ENCODE peak calls at places on chromosomes 7 and 10, in seven cellular contexts. Q, C, K, Z, F, S and X are unnamed samples.

GRCh38 chr7:107854989-107855388 is 36.0 kb upstream of the DLD start:
- DNase-seq in Z (no peak), Q (no peak), S (no peak), K (no peak), C (no peak), F (no peak), X (no peak)

GRCh38 chr10:99781734-99782429 is 558 bp upstream of the ABCC2 start:
- DNase-seq in K (no peak), C (no peak), Q (no peak), Z (no peak), S (no peak), F (no peak), X (no peak)

GRCh38 chr7:94053532-94053931 is 49.4 kb upstream of the BET1 start:
- DNase-seq in Q (no peak), F (no peak), K (no peak), C (no peak), S (no peak), Z (no peak), X (no peak)

GRCh38 chr7:79965946-79966345 is 168.7 kb upstream of the GNAI1 start:
- DNase-seq in Z (no peak), F (no peak), S (no peak), K (no peak), Q (no peak), C (no peak), X (no peak)

GRCh38 chr7:89029864-89030263 is 234.3 kb upstream of the TEX47 start:
- DNase-seq in C (no peak), Q (no peak), F (peak), S (no peak), K (peak), Z (no peak), X (no peak)

GRCh38 chr10:43254881-43255643 is 11.8 kb downstream of the RASGEF1A start:
- DNase-seq in Q (no peak), C (no peak), S (no peak), K (no peak), Z (peak), F (no peak), X (no peak)

GRCh38 chr7:2517004-2517403 is 2.6 kb upstream of the LFNG start:
- DNase-seq in F (no peak), K (peak), Q (no peak), C (no peak), Z (no peak), S (no peak), X (peak)

GRCh38 chr7:143013473-143013872 is 13.5 kb downstream of the OR9A2 start:
- DNase-seq in Q (no peak), S (no peak), Z (no peak), F (no peak), K (no peak), C (no peak), X (no peak)

GRCh38 chr7:133724694-133725093 is 402.4 kb upstream of the LRGUK start:
- DNase-seq in F (no peak), Q (no peak), S (no peak), Z (no peak), K (no peak), C (no peak), X (no peak)

GRCh38 chr10:118259288-118259906 is 82.7 kb downstream of the FAM204A start:
- DNase-seq in Z (no peak), S (no peak), Q (no peak), K (peak), F (peak), C (peak), X (peak)

GRCh38 chr10:69901623-69902505 is 100.2 kb downstream of the COL13A1 start:
- DNase-seq in F (peak), K (peak), S (no peak), C (peak), Z (peak), Q (no peak), X (peak)

GRCh38 chr10:43308986-43309385 is 42.1 kb upstream of the RASGEF1A start:
- DNase-seq in Q (no peak), K (no peak), S (no peak), Z (no peak), F (no peak), C (no peak), X (no peak)

GRCh38 chr10:24240001-24240751 is 31.2 kb downstream of the KIAA1217 start:
- DNase-seq in F (no peak), C (no peak), Z (no peak), S (no peak), Q (no peak), K (no peak), X (no peak)

GRCh38 chr7:94088560-94088959 is 84.4 kb upstream of the BET1 start:
- DNase-seq in F (no peak), S (no peak), K (no peak), Z (no peak), Q (no peak), C (no peak), X (no peak)